ENCODE peak calls at places on chromosomes 4 and X, in eight cellular contexts. L is AG10803, U is right lobe of liver, V is psoas muscle, K is coronary artery, J is astrocyte, R is left ventricle myocardium inferior, S is upper lobe of right lung. D is an unnamed sample.

GRCh38 chr4:4320528-4320927 is 30.5 kb downstream of the ZBTB49 start:
- DNase-seq in J (no peak), V (no peak), L (no peak), K (no peak), U (no peak), S (peak), R (no peak), D (no peak)

GRCh38 chr4:69497886-69498395 is 2.2 kb upstream of the UGT2B4 start:
- DNase-seq in U (no peak), J (peak), V (no peak), S (no peak), R (no peak), K (no peak), L (no peak), D (no peak)

GRCh38 chr4:35465096-35465495 is 779.2 kb downstream of the ARAP2 start:
- DNase-seq in R (no peak), U (no peak), V (no peak), J (no peak), S (no peak), L (no peak), K (no peak), D (no peak)

GRCh38 chr4:183118141-183118540 is 19.1 kb downstream of the WWC2 start:
- DNase-seq in V (no peak), R (no peak), J (peak), S (no peak), U (no peak), K (no peak), L (no peak), D (no peak)

GRCh38 chr4:104743141-104743748 is 248.6 kb upstream of the CXXC4 start:
- DNase-seq in V (no peak), R (no peak), U (no peak), J (no peak), S (no peak), L (no peak), K (no peak), D (no peak)

GRCh38 chrX:74383611-74384010 is 37.7 kb upstream of the SLC16A2 start:
- DNase-seq in U (no peak), V (no peak), J (peak), R (no peak), L (peak), S (no peak), K (no peak), D (peak)

GRCh38 chr4:185013715-185014114 is 4.6 kb upstream of the HELT start:
- DNase-seq in V (no peak), U (no peak), R (no peak), K (no peak), J (no peak), L (no peak), S (no peak), D (no peak)

GRCh38 chr4:181796502-181796901 is 446.7 kb upstream of the TENM3 start:
- DNase-seq in K (no peak), R (no peak), U (no peak), J (peak), L (peak), V (no peak), S (no peak), D (no peak)

GRCh38 chr4:123299212-123299651 is 97.4 kb upstream of the SPRY1 start:
- DNase-seq in U (no peak), K (no peak), V (no peak), S (no peak), J (peak), R (no peak), L (peak), D (no peak)

GRCh38 chr4:41718907-41719306 is 29.6 kb downstream of the PHOX2B start:
- DNase-seq in J (peak), R (no peak), U (no peak), S (no peak), V (no peak), K (no peak), L (peak), D (no peak)

GRCh38 chr4:75723117-75723801 is 1.1 kb upstream of the USO1 start:
- DNase-seq in L (peak), R (no peak), V (no peak), U (no peak), S (no peak), K (no peak), J (peak), D (no peak)

GRCh38 chrX:48919360-48919821 is 567 bp upstream of the PIM2 start:
- DNase-seq in U (no peak), V (no peak), R (no peak), J (no peak), S (no peak), K (no peak), L (no peak), D (no peak)

GRCh38 chr4:22679518-22679897 is 13.2 kb upstream of the GBA3 start:
- DNase-seq in U (no peak), S (no peak), J (no peak), R (no peak), V (no peak), K (no peak), L (no peak), D (no peak)

GRCh38 chrX:2513120-2513664 is 12.4 kb upstream of the DHRSX start:
- DNase-seq in R (no peak), J (no peak), U (no peak), S (no peak), K (peak), V (no peak), L (no peak), D (no peak)

GRCh38 chr4:10746371-10747143 is 62.0 kb upstream of the CLNK start:
- DNase-seq in R (no peak), K (no peak), L (peak), J (peak), U (no peak), S (no peak), V (no peak), D (no peak)

GRCh38 chrX:150365953-150366911 is 3.1 kb downstream of the MAMLD1 start:
- DNase-seq in K (peak), V (peak), J (peak), L (peak), U (peak), S (peak), R (peak), D (peak)

GRCh38 chr4:113052379-113052951 is 3.0 kb downstream of the ANK2 start:
- DNase-seq in U (no peak), J (peak), L (peak), V (no peak), S (no peak), R (no peak), K (no peak), D (no peak)

GRCh38 chrX:135536883-135537282 is 16.4 kb downstream of the INTS6L start:
- DNase-seq in U (no peak), J (no peak), L (no peak), K (no peak), S (no peak), R (no peak), V (no peak), D (no peak)

GRCh38 chr4:142406051-142406549 is 440.0 kb downstream of the INPP4B start:
- DNase-seq in V (no peak), K (no peak), J (peak), S (no peak), U (no peak), R (no peak), L (peak), D (no peak)

DNA sequence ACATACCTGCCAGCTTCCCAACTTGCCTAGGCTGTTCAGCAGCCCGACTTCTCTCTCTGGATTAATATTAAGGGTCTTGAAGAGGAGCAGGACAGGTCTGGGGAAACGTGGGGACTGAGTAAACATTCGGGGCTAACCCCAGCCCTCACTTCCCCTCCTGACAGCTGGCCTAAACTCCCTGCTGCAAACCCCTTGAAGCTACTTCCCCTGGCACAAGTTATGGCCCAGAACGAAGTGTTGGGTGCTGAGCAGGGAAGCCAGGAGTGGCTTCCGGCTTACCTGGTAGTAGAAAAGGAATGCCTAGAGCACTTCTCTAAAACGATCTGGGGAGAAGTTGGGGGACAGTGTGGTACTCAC is 200.0 kb downstream of the BCOR start:
- DNase-seq in V (no peak), U (no peak), R (no peak), S (no peak), K (no peak), J (no peak), L (no peak), D (no peak)
- H3K4me3 ChIP-seq in V (no peak), U (no peak), R (no peak), S (no peak), K (peak), J (no peak), L (no peak), D (no peak)

GRCh38 chr4:688695-689497 is at the start of gene SLC49A3:
- DNase-seq in U (peak), J (no peak), L (peak), S (peak), K (no peak), V (no peak), R (peak), D (peak)
- H3K4me3 ChIP-seq in U (peak), J (peak), L (peak), S (peak), K (peak), V (peak), R (peak), D (peak)

DNA sequence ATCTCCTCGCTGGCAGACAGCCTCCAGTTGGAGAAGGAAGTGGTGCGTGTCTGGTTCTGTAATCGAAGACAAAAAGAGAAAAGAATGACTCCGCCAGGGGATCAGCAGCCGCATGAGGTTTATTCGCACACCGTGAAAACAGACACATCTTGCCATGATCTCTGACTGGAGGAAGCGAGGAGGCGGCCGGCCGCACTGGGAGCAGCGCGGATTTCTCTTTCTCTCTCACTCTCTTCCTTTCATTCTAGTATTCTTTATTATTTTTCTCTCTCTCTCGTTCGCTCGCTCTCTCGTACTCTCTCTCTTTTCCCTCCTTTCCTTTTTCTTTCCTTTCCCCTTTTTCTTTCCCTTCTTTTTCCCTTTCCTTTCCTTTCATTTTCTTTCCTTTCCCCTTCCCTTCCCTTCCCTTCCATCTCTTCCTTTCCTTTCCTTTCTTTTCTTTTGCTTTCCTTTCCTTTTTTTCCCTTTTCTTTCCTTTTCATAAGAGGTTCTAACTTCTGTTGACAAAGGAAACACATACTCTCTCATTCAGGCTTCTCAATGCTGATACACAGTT is 1.2 kb downstream of the POU3F4 start:
- DNase-seq in V (no peak), U (no peak), S (no peak), L (no peak), R (no peak), J (peak), K (no peak), D (no peak)
- H3K4me3 ChIP-seq in V (no peak), U (no peak), S (no peak), L (no peak), R (peak), J (peak), K (peak), D (no peak)

GRCh38 chrX:65671286-65671685 is 3.8 kb downstream of the MSN start:
- DNase-seq in K (no peak), J (no peak), R (no peak), V (no peak), L (no peak), S (no peak), U (no peak), D (peak)
- H3K4me3 ChIP-seq in K (peak), J (peak), R (peak), V (peak), L (no peak), S (peak), U (no peak), D (no peak)